ENCODE peak calls at places on chromosomes 12 and 14, in five cellular contexts. G, J, Q, X and O are unnamed samples.

GRCh38 chr12:57093412-57094193 is 4.7 kb downstream of the NAB2 start:
- DNase-seq in G (peak), J (peak), Q (no peak), X (peak), O (peak)

GRCh38 chr12:19130224-19131019 is 889 bp downstream of the PLEKHA5 start:
- DNase-seq in G (no peak), J (peak), Q (no peak), X (no peak), O (peak)

GRCh38 chr14:59419383-59419782 is 45.8 kb downstream of the GPR135 start:
- DNase-seq in G (no peak), J (no peak), Q (no peak), X (no peak), O (no peak)

GRCh38 chr14:49033131-49033530 is 553.0 kb downstream of the RPS29 start:
- DNase-seq in G (no peak), J (no peak), Q (no peak), X (no peak), O (no peak)

GRCh38 chr14:57461777-57462320 is 31.8 kb downstream of the CCDC198 start:
- DNase-seq in G (no peak), J (no peak), Q (no peak), X (no peak), O (no peak)

GRCh38 chr12:6960291-6961277 is 9.4 kb downstream of the PTPN6 start:
- DNase-seq in G (peak), J (no peak), Q (no peak), X (peak), O (no peak)

GRCh38 chr12:83378186-83378727 is 691.6 kb downstream of the TMTC2 start:
- DNase-seq in G (no peak), J (no peak), Q (no peak), X (no peak), O (no peak)

GRCh38 chr14:73576391-73576790 is 7.4 kb downstream of the ACOT2 start:
- DNase-seq in G (no peak), J (no peak), Q (no peak), X (no peak), O (no peak)

GRCh38 chr12:84757978-84758377 is 154.6 kb downstream of the SLC6A15 start:
- DNase-seq in G (no peak), J (no peak), Q (no peak), X (no peak), O (no peak)

GRCh38 chr12:79524507-79525148 is 166.1 kb downstream of the PAWR start:
- DNase-seq in G (no peak), J (no peak), Q (no peak), X (no peak), O (no peak)

GRCh38 chr12:69583203-69583602 is 2.1 kb upstream of the CCT2 start:
- DNase-seq in G (no peak), J (no peak), Q (no peak), X (peak), O (no peak)

GRCh38 chr12:121577443-121578180 is 3.2 kb downstream of the KDM2B start:
- DNase-seq in G (no peak), J (no peak), Q (no peak), X (no peak), O (no peak)

GRCh38 chr14:95307402-95308041 is 12.2 kb downstream of the CLMN start:
- DNase-seq in G (no peak), J (no peak), Q (no peak), X (no peak), O (no peak)

GRCh38 chr14:24875203-24875840 is 174.6 kb downstream of the STXBP6 start:
- DNase-seq in G (no peak), J (no peak), Q (no peak), X (no peak), O (no peak)

GRCh38 chr12:109630107-109630506 is 56.5 kb downstream of the MVK start:
- DNase-seq in G (no peak), J (no peak), Q (no peak), X (no peak), O (no peak)

GRCh38 chr14:24132061-24132685 is 1.7 kb downstream of the FITM1 start:
- DNase-seq in G (no peak), J (no peak), Q (no peak), X (no peak), O (no peak)

GRCh38 chr12:66549050-66549389 is 129.9 kb downstream of the GRIP1 start:
- DNase-seq in G (no peak), J (no peak), Q (no peak), X (no peak), O (no peak)

GRCh38 chr14:106846218-106846617 is 1319.8 kb downstream of the TMEM121 start:
- DNase-seq in G (no peak), J (no peak), Q (no peak), X (no peak), O (no peak)

GRCh38 chr14:102279282-102279681 is 25.7 kb downstream of the MOK start:
- DNase-seq in G (no peak), J (no peak), Q (no peak), X (no peak), O (no peak)

GRCh38 chr14:32808574-32809098 is 130.0 kb upstream of the NPAS3 start:
- DNase-seq in G (no peak), J (no peak), Q (no peak), X (no peak), O (no peak)